ENCODE peak calls at places on chromosome 18, in eight cellular contexts. E, J, Z, D, K, Q, H and W are unnamed samples.

GRCh38 chr18:57889841-57890240 is 86.7 kb upstream of the ATP8B1 start:
- DNase-seq in E (no peak), J (no peak), Z (no peak), D (no peak), K (no peak), Q (peak), H (no peak), W (no peak)

GRCh38 chr18:26004827-26005226 is 85.6 kb downstream of the SS18 start:
- DNase-seq in E (no peak), J (no peak), Z (no peak), D (no peak), K (no peak), Q (no peak), H (no peak), W (no peak)

GRCh38 chr18:58536187-58536516 is 92.7 kb downstream of the ALPK2 start:
- DNase-seq in E (no peak), J (no peak), Z (no peak), D (no peak), K (no peak), Q (no peak), H (no peak), W (no peak)

GRCh38 chr18:24876266-24876665 is 415.8 kb downstream of the HRH4 start:
- DNase-seq in E (no peak), J (no peak), Z (no peak), D (no peak), K (no peak), Q (peak), H (no peak), W (no peak)

GRCh38 chr18:48853588-48853987 is 97.2 kb downstream of the SMAD7 start:
- DNase-seq in E (no peak), J (no peak), Z (no peak), D (no peak), K (no peak), Q (no peak), H (no peak), W (no peak)

GRCh38 chr18:79507076-79507545 is 111.4 kb downstream of the NFATC1 start:
- DNase-seq in E (peak), J (peak), Z (peak), D (peak), K (peak), Q (peak), H (peak), W (no peak)

GRCh38 chr18:47490882-47491281 is 239.4 kb upstream of the SKOR2 start:
- DNase-seq in E (no peak), J (no peak), Z (no peak), D (no peak), K (no peak), Q (no peak), H (no peak), W (no peak)

GRCh38 chr18:10081477-10081876 is 167.7 kb downstream of the VAPA start:
- DNase-seq in E (no peak), J (peak), Z (no peak), D (no peak), K (peak), Q (peak), H (peak), W (no peak)

GRCh38 chr18:59022167-59022945 is 117.3 kb upstream of the SEC11C start:
- DNase-seq in E (peak), J (peak), Z (no peak), D (no peak), K (no peak), Q (peak), H (no peak), W (no peak)

GRCh38 chr18:70981400-70982140 is 692.7 kb downstream of the SOCS6 start:
- DNase-seq in E (no peak), J (no peak), Z (no peak), D (no peak), K (no peak), Q (no peak), H (no peak), W (no peak)

GRCh38 chr18:31592520-31593157 is 962 bp downstream of the TTR start:
- DNase-seq in E (no peak), J (no peak), Z (no peak), D (no peak), K (no peak), Q (no peak), H (no peak), W (no peak)

GRCh38 chr18:36175481-36175880 is 11.8 kb upstream of the MOCOS start:
- DNase-seq in E (no peak), J (no peak), Z (no peak), D (no peak), K (no peak), Q (no peak), H (no peak), W (no peak)

GRCh38 chr18:42401131-42401673 is 446.2 kb downstream of the PIK3C3 start:
- DNase-seq in E (no peak), J (no peak), Z (no peak), D (no peak), K (no peak), Q (no peak), H (no peak), W (no peak)

GRCh38 chr18:34194239-34194638 is 30.5 kb downstream of the NOL4 start:
- DNase-seq in E (no peak), J (no peak), Z (no peak), D (no peak), K (no peak), Q (no peak), H (no peak), W (no peak)

GRCh38 chr18:47397671-47398319 is 146.3 kb upstream of the SKOR2 start:
- DNase-seq in E (no peak), J (no peak), Z (no peak), D (no peak), K (no peak), Q (no peak), H (peak), W (no peak)

GRCh38 chr18:22510697-22511096 is 93.0 kb upstream of the CTAGE1 start:
- DNase-seq in E (no peak), J (no peak), Z (no peak), D (no peak), K (no peak), Q (no peak), H (no peak), W (no peak)

GRCh38 chr18:23053756-23054457 is 81.4 kb upstream of the CABLES1 start:
- DNase-seq in E (no peak), J (peak), Z (peak), D (no peak), K (peak), Q (peak), H (no peak), W (peak)

GRCh38 chr18:25350561-25351201 is 1.3 kb downstream of the ZNF521 start:
- DNase-seq in E (no peak), J (peak), Z (peak), D (no peak), K (no peak), Q (peak), H (no peak), W (no peak)

GRCh38 chr18:22348521-22349316 is 69.0 kb downstream of the CTAGE1 start:
- DNase-seq in E (peak), J (peak), Z (peak), D (peak), K (peak), Q (peak), H (no peak), W (no peak)

GRCh38 chr18:3330622-3331021 is 68.7 kb downstream of the MYL12B start:
- DNase-seq in E (no peak), J (no peak), Z (no peak), D (no peak), K (no peak), Q (no peak), H (no peak), W (no peak)

GRCh38 chr18:56270851-56271250 is 367.5 kb downstream of the TXNL1 start:
- DNase-seq in E (no peak), J (no peak), Z (no peak), D (no peak), K (no peak), Q (no peak), H (no peak), W (no peak)

GRCh38 chr18:78762753-78763152 is 216.9 kb upstream of the SALL3 start:
- DNase-seq in E (peak), J (no peak), Z (no peak), D (peak), K (no peak), Q (no peak), H (no peak), W (no peak)

GRCh38 chr18:50008306-50008705 is 186.6 kb downstream of the MYO5B start:
- DNase-seq in E (no peak), J (no peak), Z (no peak), D (no peak), K (no peak), Q (no peak), H (no peak), W (no peak)

GRCh38 chr18:43893001-43893637 is 615.8 kb upstream of the SYT4 start:
- DNase-seq in E (no peak), J (peak), Z (peak), D (no peak), K (no peak), Q (peak), H (no peak), W (peak)

GRCh38 chr18:50973367-50974126 is 5.7 kb downstream of the ELAC1 start:
- DNase-seq in E (no peak), J (peak), Z (peak), D (no peak), K (peak), Q (peak), H (no peak), W (no peak)

GRCh38 chr18:48133675-48134251 is 203.3 kb upstream of the SMAD2 start:
- DNase-seq in E (no peak), J (no peak), Z (no peak), D (no peak), K (peak), Q (no peak), H (no peak), W (no peak)

GRCh38 chr18:32770181-32770650 is 2.6 kb downstream of the KLHL14 start:
- DNase-seq in E (no peak), J (no peak), Z (no peak), D (no peak), K (peak), Q (no peak), H (no peak), W (no peak)

GRCh38 chr18:26617151-26617554 is 68.8 kb upstream of the KCTD1 start:
- DNase-seq in E (no peak), J (peak), Z (peak), D (no peak), K (no peak), Q (peak), H (no peak), W (peak)

DNA sequence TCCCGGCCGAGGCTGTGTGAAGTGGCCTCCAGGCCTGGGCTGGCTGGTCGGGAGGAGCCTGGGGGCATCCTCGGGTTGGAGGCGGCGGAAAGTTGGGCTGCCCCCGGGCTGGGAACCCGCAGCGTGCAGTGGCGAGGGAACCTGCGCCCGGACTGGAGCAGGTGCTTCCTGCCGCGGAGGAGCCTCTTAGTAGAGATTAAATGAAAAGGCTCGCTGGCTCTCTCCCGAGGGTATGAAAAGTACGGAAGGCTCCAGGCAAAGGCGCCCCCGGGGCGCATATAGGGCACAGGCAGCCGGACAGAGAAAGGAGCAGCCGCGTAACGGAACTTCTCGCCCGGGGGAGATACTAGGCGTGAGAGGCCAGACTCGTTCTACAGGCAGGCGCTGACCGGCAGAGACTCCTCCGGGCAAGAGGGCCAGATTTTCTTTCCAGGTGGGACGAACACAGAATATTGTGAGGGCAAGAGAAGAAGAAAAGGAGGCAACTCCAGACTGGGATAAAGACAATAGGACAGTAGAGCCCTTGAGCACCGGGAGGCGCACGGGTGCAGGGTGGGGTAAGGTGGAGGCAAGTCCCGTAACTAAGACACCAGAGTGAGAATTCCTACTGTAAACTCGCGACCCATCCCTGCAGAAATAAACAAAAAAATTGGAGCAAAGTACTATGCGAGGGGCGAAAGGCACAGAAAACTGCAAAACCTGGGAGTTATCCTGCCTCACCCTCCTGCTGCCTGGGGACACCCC is 828 bp downstream of the CDH2 start:
- DNase-seq in E (no peak), J (peak), Z (no peak), D (no peak), K (no peak), Q (peak), H (no peak), W (no peak)
- H3K4me3 ChIP-seq in E (peak), J (peak), Z (peak), D (peak), K (peak), Q (peak), H (no peak), W (peak)

GRCh38 chr18:67590571-67591141 is 74.1 kb upstream of the DSEL start:
- DNase-seq in E (no peak), J (peak), Z (peak), D (no peak), K (no peak), Q (peak), H (no peak), W (no peak)
- TF ChIP-seq CTCF in E (no peak), J (peak), Z (peak), D (no peak), K (no peak), Q (peak), H (no peak), W (peak)

GRCh38 chr18:74497308-74497640 is 1.1 kb downstream of the CNDP2 start:
- DNase-seq in E (no peak), J (no peak), Z (no peak), D (no peak), K (no peak), Q (no peak), H (no peak), W (no peak)

GRCh38 chr18:74498712-74499629 is 2.8 kb downstream of the CNDP2 start:
- DNase-seq in E (no peak), J (peak), Z (no peak), D (no peak), K (peak), Q (no peak), H (peak), W (no peak)

GRCh38 chr18:74501386-74501785 is 5.2 kb downstream of the CNDP2 start:
- DNase-seq in E (no peak), J (no peak), Z (no peak), D (no peak), K (no peak), Q (no peak), H (no peak), W (no peak)

GRCh38 chr18:74497778-74498177 is 1.6 kb downstream of the CNDP2 start:
- DNase-seq in E (no peak), J (no peak), Z (no peak), D (no peak), K (no peak), Q (peak), H (no peak), W (no peak)

DNA sequence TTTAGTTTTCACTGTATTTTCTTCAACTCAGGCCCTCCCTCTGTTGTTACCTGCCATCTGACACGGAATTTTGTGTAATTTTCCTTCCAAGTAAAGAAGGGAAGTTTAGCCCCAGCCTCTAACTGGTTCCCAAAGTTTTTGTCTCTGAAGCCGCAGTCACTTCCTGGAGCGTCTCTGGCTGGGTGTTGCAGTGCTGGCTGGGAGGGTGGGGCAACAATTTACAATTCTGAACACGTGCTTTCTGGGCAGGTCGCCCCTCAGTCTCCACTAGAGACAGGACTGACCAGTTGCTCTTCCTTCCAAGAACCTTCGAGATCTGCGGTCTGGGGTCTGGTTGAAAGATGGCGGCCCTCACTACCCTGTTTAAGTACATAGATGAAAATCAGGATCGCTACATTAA is 3.5 kb downstream of the CNDP2 start:
- DNase-seq in E (peak), J (peak), Z (peak), D (no peak), K (peak), Q (peak), H (peak), W (no peak)
- H3K4me3 ChIP-seq in E (no peak), J (peak), Z (no peak), D (peak), K (peak), Q (no peak), H (peak), W (no peak)

DNA sequence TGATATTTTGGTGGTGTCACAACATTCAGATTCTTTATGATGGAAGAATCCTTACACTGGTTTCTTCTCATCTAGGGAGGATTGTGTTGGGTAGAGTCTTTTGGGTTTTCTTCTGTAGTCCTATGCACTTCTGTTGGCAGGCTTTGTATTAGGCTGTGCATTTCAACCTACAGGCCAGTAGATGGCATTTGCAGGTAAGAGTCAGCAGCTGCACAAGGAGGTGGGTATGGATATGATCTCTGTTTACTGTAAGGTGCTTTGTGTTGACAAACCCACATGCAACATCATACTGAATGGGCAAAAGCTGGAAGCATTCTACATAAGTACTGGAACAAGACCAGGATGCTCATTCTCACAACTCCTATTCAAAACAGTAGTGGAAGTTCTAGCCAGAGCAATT is 656.8 kb downstream of the METTL4 start:
- DNase-seq in E (no peak), J (no peak), Z (no peak), D (no peak), K (no peak), Q (peak), H (peak), W (no peak)
- TF ChIP-seq CTCF in E (no peak), J (no peak), Z (peak), D (no peak), K (no peak), Q (no peak), H (peak), W (no peak)

GRCh38 chr18:77608807-77609206 is 359.2 kb downstream of the GALR1 start:
- DNase-seq in E (no peak), J (no peak), Z (no peak), D (no peak), K (no peak), Q (no peak), H (no peak), W (no peak)

GRCh38 chr18:77607087-77607486 is 357.4 kb downstream of the GALR1 start:
- DNase-seq in E (no peak), J (no peak), Z (no peak), D (no peak), K (no peak), Q (no peak), H (no peak), W (no peak)
- H3K4me3 ChIP-seq in E (no peak), J (no peak), Z (no peak), D (no peak), K (no peak), Q (no peak), H (no peak), W (no peak)